ENCODE peak calls at places on chromosomes 16 and 17, in seven cellular contexts. One of them, this sample, is unnamed.

GRCh38 chr17:48055531-48056245 is 7.5 kb downstream of the NFE2L1 start:
- DNase-seq in skeletal muscle cell: peak; percentile 74
- DNase-seq in adrenal gland: no peak
- DNase-seq in lower leg skin: no peak
- DNase-seq in ACHN: peak; percentile 77
- DNase-seq in hypothalamus: no peak
- DNase-seq in cardiac fibroblast: peak; percentile 92
- DNase-seq in this sample: no peak

GRCh38 chr16:10941127-10941933 is 938 bp downstream of the DEXI start:
- DNase-seq in skeletal muscle cell: no peak
- DNase-seq in adrenal gland: no peak
- DNase-seq in lower leg skin: no peak
- DNase-seq in ACHN: peak; percentile 21
- DNase-seq in hypothalamus: peak; percentile 15
- DNase-seq in cardiac fibroblast: no peak
- DNase-seq in this sample: peak; percentile 35

GRCh38 chr16:19290860-19291259 is 5.3 kb downstream of the CLEC19A start:
- DNase-seq in skeletal muscle cell: no peak
- DNase-seq in adrenal gland: no peak
- DNase-seq in lower leg skin: no peak
- DNase-seq in ACHN: no peak
- DNase-seq in hypothalamus: no peak
- DNase-seq in cardiac fibroblast: no peak
- DNase-seq in this sample: no peak

GRCh38 chr16:81567987-81568748 is 123.6 kb downstream of the CMIP start:
- DNase-seq in skeletal muscle cell: no peak
- DNase-seq in adrenal gland: peak; percentile 94
- DNase-seq in lower leg skin: no peak
- DNase-seq in ACHN: peak; percentile 81
- DNase-seq in hypothalamus: no peak
- DNase-seq in cardiac fibroblast: peak; percentile 42
- DNase-seq in this sample: no peak

GRCh38 chr16:8581923-8582580 is 8.3 kb downstream of the TMEM114 start:
- DNase-seq in skeletal muscle cell: no peak
- DNase-seq in adrenal gland: peak; percentile 53
- DNase-seq in lower leg skin: peak; percentile 82
- DNase-seq in ACHN: no peak
- DNase-seq in hypothalamus: no peak
- DNase-seq in cardiac fibroblast: peak; percentile 30
- DNase-seq in this sample: peak; percentile 22

GRCh38 chr17:63029520-63029919 is 63.5 kb downstream of the TANC2 start:
- DNase-seq in skeletal muscle cell: no peak
- DNase-seq in adrenal gland: no peak
- DNase-seq in lower leg skin: no peak
- DNase-seq in ACHN: peak; percentile 76
- DNase-seq in hypothalamus: no peak
- DNase-seq in cardiac fibroblast: peak; percentile 75
- DNase-seq in this sample: no peak

GRCh38 chr16:48082516-48082915 is 73.3 kb downstream of the ABCC12 start:
- DNase-seq in skeletal muscle cell: peak; percentile 95
- DNase-seq in adrenal gland: no peak
- DNase-seq in lower leg skin: no peak
- DNase-seq in ACHN: no peak
- DNase-seq in hypothalamus: no peak
- DNase-seq in cardiac fibroblast: peak; percentile 69
- DNase-seq in this sample: no peak

GRCh38 chr17:62794666-62794971 is 13.5 kb downstream of the MARCHF10 start:
- DNase-seq in skeletal muscle cell: no peak
- DNase-seq in adrenal gland: no peak
- DNase-seq in lower leg skin: no peak
- DNase-seq in ACHN: no peak
- DNase-seq in hypothalamus: no peak
- DNase-seq in cardiac fibroblast: no peak
- DNase-seq in this sample: no peak

GRCh38 chr16:81451753-81452680 is 7.4 kb downstream of the CMIP start:
- DNase-seq in skeletal muscle cell: no peak
- DNase-seq in adrenal gland: peak; percentile 73
- DNase-seq in lower leg skin: no peak
- DNase-seq in ACHN: no peak
- DNase-seq in hypothalamus: no peak
- DNase-seq in cardiac fibroblast: no peak
- DNase-seq in this sample: peak; percentile 69

GRCh38 chr16:67411339-67411738 is 4.9 kb downstream of the ZDHHC1 start:
- DNase-seq in skeletal muscle cell: no peak
- DNase-seq in adrenal gland: no peak
- DNase-seq in lower leg skin: no peak
- DNase-seq in ACHN: no peak
- DNase-seq in hypothalamus: no peak
- DNase-seq in cardiac fibroblast: no peak
- DNase-seq in this sample: no peak

GRCh38 chr16:48632137-48632774 is 22.3 kb upstream of the N4BP1 start:
- DNase-seq in skeletal muscle cell: no peak
- DNase-seq in adrenal gland: no peak
- DNase-seq in lower leg skin: peak; percentile 40
- DNase-seq in ACHN: peak; percentile 60
- DNase-seq in hypothalamus: no peak
- DNase-seq in cardiac fibroblast: no peak
- DNase-seq in this sample: no peak

GRCh38 chr17:8647202-8647601 is 16.7 kb upstream of the MYH10 start:
- DNase-seq in skeletal muscle cell: no peak
- DNase-seq in adrenal gland: no peak
- DNase-seq in lower leg skin: no peak
- DNase-seq in ACHN: no peak
- DNase-seq in hypothalamus: no peak
- DNase-seq in cardiac fibroblast: no peak
- DNase-seq in this sample: no peak

GRCh38 chr17:3693829-3694231 is 2.1 kb downstream of the P2RX5 start:
- DNase-seq in skeletal muscle cell: no peak
- DNase-seq in adrenal gland: no peak
- DNase-seq in lower leg skin: no peak
- DNase-seq in ACHN: no peak
- DNase-seq in hypothalamus: no peak
- DNase-seq in cardiac fibroblast: no peak
- DNase-seq in this sample: peak; percentile 27

GRCh38 chr16:84058664-84059063 is 16.1 kb upstream of the SLC38A8 start:
- DNase-seq in skeletal muscle cell: no peak
- DNase-seq in adrenal gland: no peak
- DNase-seq in lower leg skin: peak; percentile 82
- DNase-seq in ACHN: no peak
- DNase-seq in hypothalamus: no peak
- DNase-seq in cardiac fibroblast: no peak
- DNase-seq in this sample: no peak

GRCh38 chr16:35753559-35754390 is 2294.4 kb downstream of the TP53TG3F start:
- DNase-seq in skeletal muscle cell: no peak
- DNase-seq in adrenal gland: no peak
- DNase-seq in lower leg skin: peak; percentile 40
- DNase-seq in ACHN: no peak
- DNase-seq in hypothalamus: no peak
- DNase-seq in cardiac fibroblast: no peak
- DNase-seq in this sample: no peak

GRCh38 chr17:81277421-81277820 is 17.7 kb downstream of the SLC38A10 start:
- DNase-seq in skeletal muscle cell: no peak
- DNase-seq in adrenal gland: no peak
- DNase-seq in lower leg skin: no peak
- DNase-seq in ACHN: no peak
- DNase-seq in hypothalamus: no peak
- DNase-seq in cardiac fibroblast: no peak
- DNase-seq in this sample: peak; percentile 32

GRCh38 chr16:79380990-79381389 is 219.5 kb downstream of the MAF start:
- DNase-seq in skeletal muscle cell: no peak
- DNase-seq in adrenal gland: no peak
- DNase-seq in lower leg skin: no peak
- DNase-seq in ACHN: no peak
- DNase-seq in hypothalamus: no peak
- DNase-seq in cardiac fibroblast: no peak
- DNase-seq in this sample: no peak

GRCh38 chr16:15502041-15502725 is 67.8 kb downstream of the BMERB1 start:
- DNase-seq in skeletal muscle cell: peak; percentile 80
- DNase-seq in adrenal gland: no peak
- DNase-seq in lower leg skin: no peak
- DNase-seq in ACHN: peak; percentile 92
- DNase-seq in hypothalamus: no peak
- DNase-seq in cardiac fibroblast: peak; percentile 94
- DNase-seq in this sample: no peak

GRCh38 chr17:12958786-12959185 is 59.0 kb downstream of the ELAC2 start:
- DNase-seq in skeletal muscle cell: peak; percentile 63
- DNase-seq in adrenal gland: no peak
- DNase-seq in lower leg skin: no peak
- DNase-seq in ACHN: no peak
- DNase-seq in hypothalamus: no peak
- DNase-seq in cardiac fibroblast: peak; percentile 38
- DNase-seq in this sample: no peak

GRCh38 chr17:30519166-30519565 is 42.0 kb downstream of the GOSR1 start:
- DNase-seq in skeletal muscle cell: no peak
- DNase-seq in adrenal gland: no peak
- DNase-seq in lower leg skin: no peak
- DNase-seq in ACHN: no peak
- DNase-seq in hypothalamus: no peak
- DNase-seq in cardiac fibroblast: peak; percentile 15
- DNase-seq in this sample: no peak

GRCh38 chr17:77830816-77831490 is 127.5 kb upstream of the TNRC6C start:
- DNase-seq in skeletal muscle cell: no peak
- DNase-seq in adrenal gland: no peak
- DNase-seq in lower leg skin: no peak
- DNase-seq in ACHN: peak; percentile 42
- DNase-seq in hypothalamus: no peak
- DNase-seq in cardiac fibroblast: no peak
- DNase-seq in this sample: no peak

GRCh38 chr17:56707312-56708219 is 114.1 kb downstream of the NOG start:
- DNase-seq in skeletal muscle cell: no peak
- DNase-seq in adrenal gland: no peak
- DNase-seq in lower leg skin: no peak
- DNase-seq in ACHN: no peak
- DNase-seq in hypothalamus: no peak
- DNase-seq in cardiac fibroblast: peak; percentile 38
- DNase-seq in this sample: no peak

GRCh38 chr16:1687427-1688316 is 9.6 kb downstream of the JPT2 start:
- DNase-seq in skeletal muscle cell: no peak
- DNase-seq in adrenal gland: no peak
- DNase-seq in lower leg skin: no peak
- DNase-seq in ACHN: peak; percentile 95
- DNase-seq in hypothalamus: no peak
- DNase-seq in cardiac fibroblast: no peak
- DNase-seq in this sample: no peak

GRCh38 chr17:30590086-30590485 is 112.9 kb downstream of the GOSR1 start:
- DNase-seq in skeletal muscle cell: no peak
- DNase-seq in adrenal gland: no peak
- DNase-seq in lower leg skin: no peak
- DNase-seq in ACHN: no peak
- DNase-seq in hypothalamus: no peak
- DNase-seq in cardiac fibroblast: no peak
- DNase-seq in this sample: no peak

GRCh38 chr17:74520790-74521480 is 10.3 kb downstream of the CD300LB start:
- DNase-seq in skeletal muscle cell: no peak
- DNase-seq in adrenal gland: peak; percentile 50
- DNase-seq in lower leg skin: peak; percentile 82
- DNase-seq in ACHN: no peak
- DNase-seq in hypothalamus: no peak
- DNase-seq in cardiac fibroblast: no peak
- DNase-seq in this sample: no peak

GRCh38 chr16:12458591-12459400 is 344.9 kb downstream of the CPPED1 start:
- DNase-seq in skeletal muscle cell: no peak
- DNase-seq in adrenal gland: peak; percentile 44
- DNase-seq in lower leg skin: no peak
- DNase-seq in ACHN: no peak
- DNase-seq in hypothalamus: no peak
- DNase-seq in cardiac fibroblast: no peak
- DNase-seq in this sample: peak; percentile 16

GRCh38 chr17:48915459-48916282 is 7.5 kb downstream of the UBE2Z start:
- DNase-seq in skeletal muscle cell: peak; percentile 60
- DNase-seq in adrenal gland: peak; percentile 64
- DNase-seq in lower leg skin: no peak
- DNase-seq in ACHN: peak; percentile 87
- DNase-seq in hypothalamus: no peak
- DNase-seq in cardiac fibroblast: peak; percentile 95
- DNase-seq in this sample: peak; percentile 11

GRCh38 chr16:12896562-12896961 is 4.8 kb upstream of the SHISA9 start:
- DNase-seq in skeletal muscle cell: no peak
- DNase-seq in adrenal gland: no peak
- DNase-seq in lower leg skin: no peak
- DNase-seq in ACHN: peak; percentile 81
- DNase-seq in hypothalamus: no peak
- DNase-seq in cardiac fibroblast: peak; percentile 22
- DNase-seq in this sample: no peak

GRCh38 chr16:87525352-87525751 is 32.5 kb upstream of the ZCCHC14 start:
- DNase-seq in skeletal muscle cell: no peak
- DNase-seq in adrenal gland: no peak
- DNase-seq in lower leg skin: no peak
- DNase-seq in ACHN: peak; percentile 12
- DNase-seq in hypothalamus: no peak
- DNase-seq in cardiac fibroblast: no peak
- DNase-seq in this sample: no peak

GRCh38 chr17:1764274-1764673 is 2.4 kb downstream of the SERPINF1 start:
- DNase-seq in skeletal muscle cell: peak; percentile 84
- DNase-seq in adrenal gland: peak; percentile 65
- DNase-seq in lower leg skin: peak; percentile 96
- DNase-seq in ACHN: no peak
- DNase-seq in hypothalamus: no peak
- DNase-seq in cardiac fibroblast: peak; percentile 92
- DNase-seq in this sample: peak; percentile 84

GRCh38 chr16:30535777-30536190 is 1.1 kb upstream of the ZNF747 start:
- DNase-seq in skeletal muscle cell: peak; percentile 25
- DNase-seq in adrenal gland: peak; percentile 78
- DNase-seq in lower leg skin: peak; percentile 95
- DNase-seq in ACHN: peak; percentile 70
- DNase-seq in hypothalamus: no peak
- DNase-seq in cardiac fibroblast: peak; percentile 71
- DNase-seq in this sample: peak; percentile 84

GRCh38 chr17:8463089-8463488 is 27.4 kb downstream of the NDEL1 start:
- DNase-seq in skeletal muscle cell: peak; percentile 20
- DNase-seq in adrenal gland: no peak
- DNase-seq in lower leg skin: no peak
- DNase-seq in ACHN: no peak
- DNase-seq in hypothalamus: no peak
- DNase-seq in cardiac fibroblast: no peak
- DNase-seq in this sample: no peak

GRCh38 chr17:47277921-47278320 is 24.3 kb downstream of the ITGB3 start:
- DNase-seq in skeletal muscle cell: no peak
- DNase-seq in adrenal gland: no peak
- DNase-seq in lower leg skin: no peak
- DNase-seq in ACHN: no peak
- DNase-seq in hypothalamus: no peak
- DNase-seq in cardiac fibroblast: no peak
- DNase-seq in this sample: no peak

GRCh38 chr16:2841606-2842339 is 11.7 kb downstream of the ZG16B start:
- DNase-seq in skeletal muscle cell: no peak
- DNase-seq in adrenal gland: no peak
- DNase-seq in lower leg skin: no peak
- DNase-seq in ACHN: no peak
- DNase-seq in hypothalamus: no peak
- DNase-seq in cardiac fibroblast: no peak
- DNase-seq in this sample: no peak

GRCh38 chr17:36089888-36090836 is at the start of gene CCL3:
- DNase-seq in skeletal muscle cell: no peak
- DNase-seq in adrenal gland: peak; percentile 54
- DNase-seq in lower leg skin: no peak
- DNase-seq in ACHN: no peak
- DNase-seq in hypothalamus: no peak
- DNase-seq in cardiac fibroblast: peak; percentile 6
- DNase-seq in this sample: peak; percentile 26

GRCh38 chr16:11599579-11599978 is 12.9 kb upstream of the LITAF start:
- DNase-seq in skeletal muscle cell: no peak
- DNase-seq in adrenal gland: no peak
- DNase-seq in lower leg skin: no peak
- DNase-seq in ACHN: no peak
- DNase-seq in hypothalamus: no peak
- DNase-seq in cardiac fibroblast: no peak
- DNase-seq in this sample: no peak